ENCODE peak calls at places on chromosomes 11 and 22, in nine cellular contexts. One of them, this sample, is unnamed.

GRCh38 chr11:19241260-19242183 is 777 bp upstream of the E2F8 start:
- DNase-seq in HFF-Myc: no peak
- DNase-seq in left ventricle myocardium inferior: peak; percentile 30
- DNase-seq in epithelial cell of esophagus: peak; percentile 7
- DNase-seq in IMR-90: no peak
- DNase-seq in endothelial cell of umbilical vein: peak; percentile 8
- DNase-seq in heart right ventricle: peak; percentile 10
- DNase-seq in choroid plexus epithelial cell: no peak
- DNase-seq in uterus: no peak
- DNase-seq in this sample: no peak

GRCh38 chr11:76602431-76602861 is 68.1 kb downstream of the LRRC32 start:
- DNase-seq in endothelial cell of umbilical vein: peak; percentile 61
- DNase-seq in choroid plexus epithelial cell: no peak
- DNase-seq in IMR-90: peak; percentile 53
- DNase-seq in HFF-Myc: no peak
- DNase-seq in uterus: peak; percentile 58
- DNase-seq in epithelial cell of esophagus: no peak
- DNase-seq in heart right ventricle: peak; percentile 63
- DNase-seq in left ventricle myocardium inferior: peak; percentile 72
- DNase-seq in this sample: peak; percentile 89

GRCh38 chr22:25748704-25749103 is 6.7 kb downstream of the MYO18B start:
- DNase-seq in choroid plexus epithelial cell: no peak
- DNase-seq in epithelial cell of esophagus: no peak
- DNase-seq in IMR-90: no peak
- DNase-seq in uterus: no peak
- DNase-seq in endothelial cell of umbilical vein: no peak
- DNase-seq in HFF-Myc: no peak
- DNase-seq in heart right ventricle: no peak
- DNase-seq in left ventricle myocardium inferior: no peak
- DNase-seq in this sample: no peak

GRCh38 chr11:72528121-72528520 is 93.8 kb upstream of the CLPB start:
- DNase-seq in epithelial cell of esophagus: no peak
- DNase-seq in choroid plexus epithelial cell: no peak
- DNase-seq in heart right ventricle: no peak
- DNase-seq in IMR-90: no peak
- DNase-seq in HFF-Myc: peak; percentile 44
- DNase-seq in uterus: no peak
- DNase-seq in left ventricle myocardium inferior: no peak
- DNase-seq in endothelial cell of umbilical vein: no peak
- DNase-seq in this sample: peak; percentile 36

GRCh38 chr11:70808686-70809375 is 410.5 kb downstream of the CTTN start:
- DNase-seq in choroid plexus epithelial cell: no peak
- DNase-seq in IMR-90: no peak
- DNase-seq in left ventricle myocardium inferior: no peak
- DNase-seq in endothelial cell of umbilical vein: no peak
- DNase-seq in heart right ventricle: no peak
- DNase-seq in epithelial cell of esophagus: no peak
- DNase-seq in HFF-Myc: no peak
- DNase-seq in uterus: no peak
- DNase-seq in this sample: no peak

GRCh38 chr22:17633217-17633997 is 4.9 kb upstream of the ATP6V1E1 start:
- DNase-seq in left ventricle myocardium inferior: no peak
- DNase-seq in epithelial cell of esophagus: peak; percentile 97
- DNase-seq in uterus: no peak
- DNase-seq in endothelial cell of umbilical vein: no peak
- DNase-seq in IMR-90: peak; percentile 92
- DNase-seq in choroid plexus epithelial cell: peak; percentile 89
- DNase-seq in HFF-Myc: no peak
- DNase-seq in heart right ventricle: no peak
- DNase-seq in this sample: peak; percentile 95

GRCh38 chr11:92827132-92827531 is 142.3 kb upstream of the MTNR1B start:
- DNase-seq in uterus: no peak
- DNase-seq in left ventricle myocardium inferior: no peak
- DNase-seq in endothelial cell of umbilical vein: no peak
- DNase-seq in choroid plexus epithelial cell: no peak
- DNase-seq in HFF-Myc: no peak
- DNase-seq in heart right ventricle: no peak
- DNase-seq in IMR-90: no peak
- DNase-seq in epithelial cell of esophagus: no peak
- DNase-seq in this sample: no peak

GRCh38 chr22:48253136-48253535 is 1490.7 kb downstream of the TBC1D22A start:
- DNase-seq in epithelial cell of esophagus: no peak
- DNase-seq in IMR-90: no peak
- DNase-seq in left ventricle myocardium inferior: no peak
- DNase-seq in uterus: no peak
- DNase-seq in HFF-Myc: no peak
- DNase-seq in heart right ventricle: no peak
- DNase-seq in choroid plexus epithelial cell: no peak
- DNase-seq in endothelial cell of umbilical vein: no peak
- DNase-seq in this sample: no peak

GRCh38 chr11:32105871-32106312 is 15.0 kb downstream of the RCN1 start:
- DNase-seq in choroid plexus epithelial cell: no peak
- DNase-seq in heart right ventricle: no peak
- DNase-seq in uterus: no peak
- DNase-seq in IMR-90: no peak
- DNase-seq in epithelial cell of esophagus: no peak
- DNase-seq in left ventricle myocardium inferior: no peak
- DNase-seq in HFF-Myc: no peak
- DNase-seq in endothelial cell of umbilical vein: no peak
- DNase-seq in this sample: no peak

GRCh38 chr22:37183432-37184379 is 4.3 kb downstream of the C1QTNF6 start:
- DNase-seq in uterus: no peak
- DNase-seq in heart right ventricle: no peak
- DNase-seq in epithelial cell of esophagus: no peak
- DNase-seq in HFF-Myc: no peak
- DNase-seq in left ventricle myocardium inferior: peak; percentile 26
- DNase-seq in endothelial cell of umbilical vein: no peak
- DNase-seq in choroid plexus epithelial cell: no peak
- DNase-seq in IMR-90: no peak
- DNase-seq in this sample: no peak

GRCh38 chr11:97883086-97883485 is 1137.7 kb upstream of the CNTN5 start:
- DNase-seq in epithelial cell of esophagus: no peak
- DNase-seq in heart right ventricle: no peak
- DNase-seq in HFF-Myc: no peak
- DNase-seq in left ventricle myocardium inferior: no peak
- DNase-seq in IMR-90: no peak
- DNase-seq in endothelial cell of umbilical vein: peak; percentile 82
- DNase-seq in choroid plexus epithelial cell: peak; percentile 8
- DNase-seq in uterus: no peak
- DNase-seq in this sample: peak; percentile 62

GRCh38 chr11:65555693-65556231 is 2.4 kb downstream of the LTBP3 start:
- DNase-seq in heart right ventricle: peak; percentile 67
- DNase-seq in epithelial cell of esophagus: no peak
- DNase-seq in left ventricle myocardium inferior: peak; percentile 64
- DNase-seq in IMR-90: peak; percentile 88
- DNase-seq in endothelial cell of umbilical vein: peak; percentile 71
- DNase-seq in uterus: peak; percentile 63
- DNase-seq in choroid plexus epithelial cell: peak; percentile 68
- DNase-seq in HFF-Myc: no peak
- DNase-seq in this sample: peak; percentile 76

GRCh38 chr11:17408641-17409040 is 20.2 kb upstream of the KCNJ11 start:
- DNase-seq in left ventricle myocardium inferior: no peak
- DNase-seq in uterus: no peak
- DNase-seq in epithelial cell of esophagus: no peak
- DNase-seq in HFF-Myc: no peak
- DNase-seq in choroid plexus epithelial cell: no peak
- DNase-seq in heart right ventricle: no peak
- DNase-seq in IMR-90: no peak
- DNase-seq in endothelial cell of umbilical vein: no peak
- DNase-seq in this sample: no peak
- H3K4me3 ChIP-seq in left ventricle myocardium inferior: no peak overlapping the region
- H3K4me3 ChIP-seq in uterus: no peak overlapping the region
- H3K4me3 ChIP-seq in epithelial cell of esophagus: no peak overlapping the region
- H3K4me3 ChIP-seq in HFF-Myc: no peak overlapping the region
- H3K4me3 ChIP-seq in choroid plexus epithelial cell: no peak overlapping the region
- H3K4me3 ChIP-seq in heart right ventricle: no peak overlapping the region
- H3K4me3 ChIP-seq in IMR-90: no peak overlapping the region
- H3K4me3 ChIP-seq in endothelial cell of umbilical vein: no peak overlapping the region
- H3K4me3 ChIP-seq in this sample: no peak overlapping the region

DNA sequence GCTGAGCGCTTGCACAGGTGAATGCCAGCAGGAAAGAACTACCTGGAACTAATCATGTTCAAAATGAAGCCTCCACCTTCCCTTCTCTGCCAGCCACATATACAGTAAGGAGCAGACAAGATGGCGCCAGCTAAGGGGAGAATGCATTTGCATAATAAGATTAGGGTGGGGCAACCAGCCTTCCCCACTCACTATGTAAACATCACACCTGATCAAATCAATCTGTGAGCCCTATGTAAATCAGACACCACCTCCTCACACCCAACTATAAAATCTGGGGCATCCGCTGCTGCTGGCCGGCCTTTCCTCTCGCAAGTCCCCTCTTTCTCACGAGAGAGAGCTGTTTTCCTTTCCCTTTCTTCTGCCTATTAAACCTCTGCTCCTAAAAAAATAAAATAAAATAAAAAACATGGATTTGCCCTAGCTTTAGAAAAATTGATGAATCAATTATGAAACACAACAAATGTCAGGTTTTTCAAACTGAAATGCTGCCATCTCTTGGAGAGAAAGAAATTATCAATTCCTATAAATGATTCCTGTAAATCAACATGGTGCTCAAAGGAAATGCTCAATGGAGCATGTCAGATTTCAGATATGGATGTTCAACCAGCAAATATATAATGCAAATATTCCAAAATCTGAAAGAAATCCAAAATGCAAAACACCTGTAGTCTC is 108.9 kb downstream of the SGSM3 start:
- DNase-seq in choroid plexus epithelial cell: no peak
- DNase-seq in heart right ventricle: no peak
- DNase-seq in uterus: no peak
- DNase-seq in epithelial cell of esophagus: no peak
- DNase-seq in endothelial cell of umbilical vein: no peak
- DNase-seq in IMR-90: no peak
- DNase-seq in HFF-Myc: no peak
- DNase-seq in left ventricle myocardium inferior: no peak
- DNase-seq in this sample: no peak
- TF ChIP-seq CTCF in choroid plexus epithelial cell: peak; percentile 30
- TF ChIP-seq CTCF in heart right ventricle: no peak
- TF ChIP-seq CTCF in uterus: no peak
- TF ChIP-seq CTCF in epithelial cell of esophagus: no peak
- TF ChIP-seq CTCF in endothelial cell of umbilical vein: no peak
- TF ChIP-seq CTCF in IMR-90: no peak
- TF ChIP-seq CTCF in HFF-Myc: no peak
- TF ChIP-seq CTCF in left ventricle myocardium inferior: no peak
- TF ChIP-seq CTCF in this sample: no peak

DNA sequence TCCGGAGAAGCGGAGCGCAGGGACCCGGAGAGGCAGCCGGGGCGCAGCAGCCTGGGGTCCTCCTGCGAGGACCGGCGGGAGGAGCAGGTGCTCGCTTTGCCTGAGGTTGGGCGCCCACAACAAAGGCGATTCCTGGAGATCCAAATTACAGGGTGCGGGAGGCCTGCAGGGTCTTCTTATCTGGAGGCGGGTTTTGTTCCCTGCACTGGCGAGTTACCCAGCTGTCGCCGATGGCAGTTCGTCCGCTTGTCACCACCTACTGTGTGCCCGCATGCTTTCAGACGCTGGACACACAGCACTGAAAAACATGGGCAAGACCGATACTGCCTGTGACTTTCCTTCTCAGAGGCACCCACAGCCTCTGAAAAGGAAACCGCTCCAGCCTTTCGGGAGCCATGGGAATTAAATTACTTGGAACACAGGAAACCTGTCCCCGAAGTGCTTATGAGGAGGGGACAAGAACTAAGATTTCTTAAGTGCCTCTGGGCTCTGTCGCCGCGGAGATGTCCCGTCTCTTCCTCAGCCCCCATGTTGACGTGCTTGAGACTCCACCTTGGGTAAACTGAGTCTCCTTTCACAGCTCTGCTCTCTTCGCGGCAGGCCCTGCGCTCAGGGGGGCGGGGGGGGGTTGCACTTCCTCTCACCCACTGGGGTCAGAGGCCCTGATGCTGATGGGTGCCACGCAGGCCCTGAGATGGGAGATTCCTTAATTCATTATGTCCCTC is 1.3 kb upstream of the ZFTA start:
- DNase-seq in choroid plexus epithelial cell: peak; percentile 22
- DNase-seq in epithelial cell of esophagus: no peak
- DNase-seq in HFF-Myc: no peak
- DNase-seq in uterus: peak; percentile 26
- DNase-seq in IMR-90: no peak
- DNase-seq in left ventricle myocardium inferior: no peak
- DNase-seq in endothelial cell of umbilical vein: peak; percentile 21
- DNase-seq in heart right ventricle: peak; percentile 22
- DNase-seq in this sample: no peak
- H3K4me3 ChIP-seq in choroid plexus epithelial cell: peak overlapping the region; percentile 65
- H3K4me3 ChIP-seq in epithelial cell of esophagus: no peak overlapping the region
- H3K4me3 ChIP-seq in HFF-Myc: peak overlapping the region; percentile 90
- H3K4me3 ChIP-seq in uterus: peak overlapping the region; percentile 55
- H3K4me3 ChIP-seq in IMR-90: peak overlapping the region; percentile 59
- H3K4me3 ChIP-seq in left ventricle myocardium inferior: peak overlapping the region; percentile 95
- H3K4me3 ChIP-seq in endothelial cell of umbilical vein: no peak overlapping the region
- H3K4me3 ChIP-seq in heart right ventricle: peak overlapping the region; percentile 84
- H3K4me3 ChIP-seq in this sample: peak overlapping the region; percentile 81

GRCh38 chr11:118690553-118691304 is 11.3 kb upstream of the TREH start:
- DNase-seq in heart right ventricle: no peak
- DNase-seq in left ventricle myocardium inferior: no peak
- DNase-seq in HFF-Myc: no peak
- DNase-seq in endothelial cell of umbilical vein: no peak
- DNase-seq in IMR-90: no peak
- DNase-seq in epithelial cell of esophagus: no peak
- DNase-seq in choroid plexus epithelial cell: no peak
- DNase-seq in uterus: no peak
- DNase-seq in this sample: no peak

GRCh38 chr11:118687906-118688305 is 8.5 kb upstream of the TREH start:
- DNase-seq in endothelial cell of umbilical vein: no peak
- DNase-seq in uterus: no peak
- DNase-seq in heart right ventricle: no peak
- DNase-seq in left ventricle myocardium inferior: no peak
- DNase-seq in IMR-90: no peak
- DNase-seq in HFF-Myc: no peak
- DNase-seq in epithelial cell of esophagus: no peak
- DNase-seq in choroid plexus epithelial cell: no peak
- DNase-seq in this sample: no peak

GRCh38 chr11:118689852-118690552 is 10.6 kb upstream of the TREH start:
- DNase-seq in uterus: peak; percentile 77
- DNase-seq in heart right ventricle: peak; percentile 95
- DNase-seq in HFF-Myc: peak; percentile 75
- DNase-seq in choroid plexus epithelial cell: peak; percentile 87
- DNase-seq in IMR-90: peak; percentile 73
- DNase-seq in epithelial cell of esophagus: peak; percentile 94
- DNase-seq in endothelial cell of umbilical vein: peak; percentile 90
- DNase-seq in left ventricle myocardium inferior: peak; percentile 96
- DNase-seq in this sample: peak; percentile 95

GRCh38 chr11:118688851-118689502 is 9.5 kb upstream of the TREH start:
- DNase-seq in endothelial cell of umbilical vein: no peak
- DNase-seq in uterus: no peak
- DNase-seq in heart right ventricle: no peak
- DNase-seq in left ventricle myocardium inferior: no peak
- DNase-seq in IMR-90: no peak
- DNase-seq in epithelial cell of esophagus: no peak
- DNase-seq in choroid plexus epithelial cell: no peak
- DNase-seq in HFF-Myc: no peak
- DNase-seq in this sample: no peak

DNA sequence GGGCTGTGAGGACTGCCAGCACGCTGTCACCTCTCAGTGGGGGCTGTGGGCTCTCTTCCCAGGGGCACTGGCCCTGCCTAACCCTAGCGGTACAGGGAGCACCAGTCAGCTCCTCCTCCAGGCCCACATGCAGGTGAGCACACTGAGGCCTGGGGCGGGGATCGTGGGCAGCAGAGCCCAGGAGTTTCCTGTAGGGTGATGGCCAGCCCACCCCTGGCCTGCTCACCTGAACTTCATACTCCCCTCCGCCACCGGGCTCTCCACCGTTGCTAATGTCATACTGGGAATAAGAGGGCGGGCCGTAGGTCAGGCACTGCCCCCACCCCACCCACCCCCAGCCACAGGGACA is 10.0 kb upstream of the TREH start:
- DNase-seq in HFF-Myc: no peak
- DNase-seq in epithelial cell of esophagus: no peak
- DNase-seq in IMR-90: no peak
- DNase-seq in endothelial cell of umbilical vein: peak; percentile 10
- DNase-seq in heart right ventricle: no peak
- DNase-seq in uterus: no peak
- DNase-seq in choroid plexus epithelial cell: no peak
- DNase-seq in left ventricle myocardium inferior: no peak
- DNase-seq in this sample: no peak
- TF ChIP-seq CTCF in HFF-Myc: no peak
- TF ChIP-seq CTCF in epithelial cell of esophagus: no peak
- TF ChIP-seq CTCF in IMR-90: no peak
- TF ChIP-seq CTCF in endothelial cell of umbilical vein: no peak
- TF ChIP-seq CTCF in heart right ventricle: no peak
- TF ChIP-seq CTCF in uterus: no peak
- TF ChIP-seq CTCF in choroid plexus epithelial cell: no peak
- TF ChIP-seq CTCF in left ventricle myocardium inferior: no peak
- TF ChIP-seq CTCF in this sample: no peak

This sample was measured in fibroblast of the aortic adventitia.